ENCODE peak calls at places on chromosomes 11 and 22, in nine cellular contexts. C is heart right ventricle, B is body of pancreas, W is tibial nerve, T is NB4, X is right atrium auricular region, E is AG10803, G is pancreas, R is psoas muscle. I is an unnamed sample.

GRCh38 chr11:14971865-14972580 is at the start of gene CALCA:
- DNase-seq in R (no peak), X (no peak), E (no peak), G (no peak), C (no peak), T (no peak), W (no peak), B (peak; percentile 13), I (no peak)

GRCh38 chr11:32231909-32232493 is 141.1 kb downstream of the RCN1 start:
- DNase-seq in E (peak; percentile 30), C (no peak), W (no peak), T (peak; percentile 51), G (no peak), R (no peak), X (no peak), B (no peak), I (peak; percentile 62)

GRCh38 chr11:91792779-91793262 is 431.8 kb upstream of the FAT3 start:
- DNase-seq in C (no peak), T (no peak), E (no peak), G (no peak), B (no peak), R (no peak), X (no peak), W (no peak), I (no peak)

GRCh38 chr11:64007160-64007628 is 21.0 kb downstream of the OTUB1 start:
- DNase-seq in G (no peak), T (no peak), E (peak; percentile 21), C (no peak), R (no peak), B (no peak), W (no peak), X (peak; percentile 61), I (no peak)

GRCh38 chr22:41676134-41676533 is 12.5 kb downstream of the SNU13 start:
- DNase-seq in X (no peak), T (no peak), G (no peak), R (no peak), W (no peak), E (no peak), C (no peak), B (no peak), I (no peak)

GRCh38 chr22:32854351-32854804 is 52.9 kb downstream of the TIMP3 start:
- DNase-seq in G (no peak), R (no peak), E (peak; percentile 47), B (no peak), C (peak; percentile 44), T (no peak), W (no peak), X (no peak), I (no peak)

GRCh38 chr11:113579292-113579940 is 104.2 kb upstream of the DRD2 start:
- DNase-seq in R (no peak), C (no peak), W (no peak), X (no peak), G (no peak), B (no peak), E (no peak), T (no peak), I (no peak)

GRCh38 chr22:44393066-44393465 is 80.3 kb upstream of the SHISAL1 start:
- DNase-seq in R (peak; percentile 19), E (no peak), C (no peak), B (no peak), W (no peak), T (no peak), G (no peak), X (no peak), I (no peak)

GRCh38 chr11:57406337-57406904 is 16.0 kb upstream of the PRG2 start:
- DNase-seq in T (peak; percentile 79), G (no peak), C (peak; percentile 25), B (no peak), R (no peak), X (no peak), W (peak; percentile 13), E (peak; percentile 11), I (no peak)

GRCh38 chr11:122020902-122021301 is 95.1 kb downstream of the BLID start:
- DNase-seq in C (no peak), R (no peak), B (no peak), W (peak; percentile 54), X (no peak), G (no peak), E (no peak), T (no peak), I (peak; percentile 61)

GRCh38 chr11:95149659-95150294 is 60.1 kb downstream of the ENDOD1 start:
- DNase-seq in C (peak; percentile 51), G (peak; percentile 63), W (no peak), R (peak; percentile 54), X (no peak), E (peak; percentile 31), T (no peak), B (peak; percentile 47), I (peak; percentile 35)

GRCh38 chr11:77107950-77108349 is 5.3 kb downstream of the OMP start:
- DNase-seq in T (no peak), X (no peak), G (peak; percentile 84), C (no peak), E (peak; percentile 81), B (peak; percentile 76), R (peak; percentile 72), W (no peak), I (peak; percentile 94)

GRCh38 chr22:30421695-30422480 is 3.7 kb upstream of the MTFP1 start:
- DNase-seq in X (no peak), E (no peak), R (no peak), C (no peak), G (no peak), W (no peak), B (no peak), T (no peak), I (peak; percentile 28)

GRCh38 chr11:59923813-59924212 is 14.4 kb upstream of the OOSP1 start:
- DNase-seq in R (no peak), W (no peak), C (no peak), B (no peak), E (no peak), X (no peak), G (no peak), T (peak; percentile 19), I (peak; percentile 3)

GRCh38 chr22:46674367-46674781 is 54.2 kb downstream of the GRAMD4 start:
- DNase-seq in B (no peak), W (peak; percentile 50), T (no peak), R (peak; percentile 84), E (no peak), C (peak; percentile 66), G (no peak), X (no peak), I (no peak)

GRCh38 chr22:31495343-31495742 is 993 bp upstream of the SFI1 start:
- DNase-seq in G (no peak), E (no peak), C (no peak), B (no peak), X (no peak), W (no peak), R (no peak), T (no peak), I (no peak)

GRCh38 chr11:104968856-104969776 is 742 bp upstream of the CASP4 start:
- DNase-seq in T (peak; percentile 2), R (peak; percentile 55), C (peak; percentile 32), W (peak; percentile 7), G (peak; percentile 40), E (peak; percentile 48), X (peak; percentile 70), B (peak; percentile 48), I (peak; percentile 36)

GRCh38 chr22:47423861-47424820 is 661.7 kb downstream of the TBC1D22A start:
- DNase-seq in C (no peak), G (no peak), X (no peak), R (no peak), E (no peak), B (no peak), T (no peak), W (no peak), I (no peak)

GRCh38 chr11:406796-407650 is 7.8 kb downstream of the SIGIRR start:
- DNase-seq in R (peak; percentile 92), E (peak; percentile 75), G (peak; percentile 78), W (peak; percentile 40), X (peak; percentile 79), T (peak; percentile 91), B (peak; percentile 70), C (peak; percentile 85), I (peak; percentile 82)

GRCh38 chr11:43447124-43447523 is 88.4 kb downstream of the TTC17 start:
- DNase-seq in X (no peak), R (no peak), E (no peak), T (no peak), G (no peak), C (no peak), W (no peak), B (no peak), I (peak; percentile 17)
- TF ChIP-seq CTCF in X (no peak), R (no peak), E (no peak), T (no peak), G (no peak), C (no peak), W (no peak), B (no peak), I (no peak)

GRCh38 chr11:47268448-47269001 is 1.4 kb upstream of the MADD start:
- DNase-seq in W (no peak), R (no peak), G (no peak), T (no peak), C (no peak), E (no peak), X (no peak), B (no peak), I (no peak)
- H3K4me3 ChIP-seq in W (peak overlapping the region; percentile 68), R (peak overlapping the region; percentile 88), G (peak overlapping the region; percentile 73), T (peak overlapping the region; percentile 57), C (peak overlapping the region; percentile 80), E (peak overlapping the region; percentile 5), X (no peak overlapping the region), B (no peak overlapping the region), I (peak overlapping the region; percentile 80)

GRCh38 chr22:29219881-29220670 is 14.4 kb downstream of the EMID1 start:
- DNase-seq in C (no peak), E (no peak), B (no peak), X (no peak), T (no peak), G (peak; percentile 18), R (no peak), W (no peak), I (no peak)
- TF ChIP-seq CTCF in C (no peak), E (no peak), B (no peak), X (no peak), T (no peak), G (no peak), R (no peak), W (no peak), I (no peak)

DNA sequence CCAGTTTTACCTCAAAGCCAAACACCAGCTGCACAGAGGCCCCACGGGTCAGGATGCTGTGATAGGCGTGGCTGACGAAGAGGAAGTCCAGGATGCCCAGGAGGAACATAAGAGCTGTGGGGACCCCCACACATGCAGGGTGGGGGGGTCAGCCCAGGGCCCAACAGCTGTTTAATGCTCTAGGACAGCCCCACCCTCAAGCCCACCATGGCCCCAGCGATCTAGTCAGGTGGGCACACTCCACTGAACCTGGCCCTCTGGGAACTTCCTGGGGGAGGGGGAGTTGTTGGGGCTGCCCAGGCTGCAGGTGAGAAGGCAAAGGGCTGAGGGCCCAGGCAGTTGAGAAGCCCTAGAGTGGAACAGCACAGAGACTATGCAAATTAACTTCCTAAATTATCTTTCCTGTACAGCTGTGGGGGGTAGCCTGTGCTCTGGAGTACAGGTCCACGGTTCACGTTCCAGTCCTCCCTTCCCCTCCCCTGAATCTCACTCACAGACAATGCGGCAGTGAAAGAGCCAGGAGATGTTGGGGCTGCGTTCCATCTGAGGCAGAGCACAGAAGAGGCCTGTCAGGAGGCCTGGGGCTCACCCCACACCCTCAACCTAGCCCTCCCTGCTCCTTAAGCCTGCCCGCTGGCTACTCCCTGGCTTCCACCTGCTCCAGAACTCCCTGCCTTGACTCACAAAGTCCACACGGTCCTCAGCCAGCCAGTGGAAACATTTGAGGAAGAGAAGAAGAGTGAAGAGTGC is 1.9 kb downstream of the SYVN1 start:
- DNase-seq in X (no peak), W (no peak), E (no peak), G (no peak), T (peak; percentile 6), R (no peak), B (no peak), C (no peak), I (no peak)
- H3K4me3 ChIP-seq in X (no peak overlapping the region), W (no peak overlapping the region), E (peak overlapping the region; percentile 94), G (peak overlapping the region; percentile 78), T (peak overlapping the region; percentile 86), R (peak overlapping the region; percentile 98), B (no peak overlapping the region), C (peak overlapping the region; percentile 98), I (peak overlapping the region; percentile 93)